ENCODE peak calls at places on chromosomes 7 and 10, in eight cellular contexts. M is adrenal gland; W is CD8-positive, alpha-beta memory T cell; F is right lobe of liver; Y is cardiac muscle cell; T is stomach; D is small intestine; K is GM23338. A is an unnamed sample.

GRCh38 chr7:158348446-158348845 is 239.2 kb downstream of the PTPRN2 start:
- DNase-seq in M (no peak), W (no peak), F (no peak), Y (no peak), T (no peak), D (no peak), K (no peak), A (no peak)

GRCh38 chr7:100745184-100745583 is 11.8 kb downstream of the ZAN start:
- DNase-seq in M (peak; percentile 34), W (peak; percentile 54), F (no peak), Y (peak; percentile 93), T (peak; percentile 25), D (peak; percentile 37), K (peak; percentile 67), A (peak; percentile 49)

GRCh38 chr7:106659369-106659962 is 1.5 kb downstream of the CCDC71L start:
- DNase-seq in M (no peak), W (no peak), F (no peak), Y (no peak), T (no peak), D (no peak), K (no peak), A (no peak)

GRCh38 chr7:13952921-13953320 is 36.5 kb downstream of the ETV1 start:
- DNase-seq in M (no peak), W (no peak), F (no peak), Y (no peak), T (no peak), D (no peak), K (no peak), A (no peak)

GRCh38 chr7:77362905-77363304 is 53.2 kb downstream of the GSAP start:
- DNase-seq in M (no peak), W (no peak), F (no peak), Y (no peak), T (no peak), D (no peak), K (no peak), A (no peak)

GRCh38 chr7:142554555-142555532 is 194.4 kb upstream of the PRSS1 start:
- DNase-seq in M (no peak), W (no peak), F (no peak), Y (no peak), T (no peak), D (no peak), K (no peak), A (no peak)

GRCh38 chr10:72085166-72085565 is 3.2 kb downstream of the SPOCK2 start:
- DNase-seq in M (no peak), W (no peak), F (no peak), Y (no peak), T (no peak), D (no peak), K (no peak), A (no peak)

GRCh38 chr10:116796910-116797513 is 52.3 kb upstream of the ENO4 start:
- DNase-seq in M (peak; percentile 73), W (peak; percentile 62), F (peak; percentile 76), Y (peak; percentile 76), T (peak; percentile 76), D (peak; percentile 65), K (peak; percentile 95), A (peak; percentile 65)

GRCh38 chr10:15789793-15790525 is 70.2 kb upstream of the ITGA8 start:
- DNase-seq in M (no peak), W (no peak), F (no peak), Y (peak; percentile 87), T (no peak), D (no peak), K (no peak), A (no peak)

GRCh38 chr7:100886142-100886935 is 3.2 kb downstream of the UFSP1 start:
- DNase-seq in M (no peak), W (peak; percentile 45), F (no peak), Y (no peak), T (no peak), D (no peak), K (no peak), A (no peak)

GRCh38 chr7:128954150-128954549 is 16.4 kb downstream of the IRF5 start:
- DNase-seq in M (no peak), W (no peak), F (no peak), Y (no peak), T (no peak), D (no peak), K (no peak), A (no peak)

GRCh38 chr7:128955981-128956380 is 18.3 kb downstream of the IRF5 start:
- DNase-seq in M (no peak), W (no peak), F (no peak), Y (no peak), T (no peak), D (no peak), K (no peak), A (no peak)

GRCh38 chr7:128959296-128959695 is 21.6 kb downstream of the IRF5 start:
- DNase-seq in M (no peak), W (no peak), F (no peak), Y (no peak), T (no peak), D (no peak), K (no peak), A (no peak)

GRCh38 chr7:128957613-128958012 is 19.9 kb downstream of the IRF5 start:
- DNase-seq in M (no peak), W (no peak), F (no peak), Y (no peak), T (no peak), D (no peak), K (no peak), A (no peak)

GRCh38 chr7:128954830-128955797 is 17.4 kb downstream of the IRF5 start:
- DNase-seq in M (no peak), W (no peak), F (no peak), Y (peak; percentile 72), T (no peak), D (no peak), K (peak; percentile 46), A (no peak)
- H3K4me3 ChIP-seq in M (no peak overlapping the region), W (no peak overlapping the region), F (no peak overlapping the region), Y (no peak overlapping the region), T (no peak overlapping the region), D (no peak overlapping the region), K (no peak overlapping the region), A (no peak overlapping the region)

GRCh38 chr7:66860767-66861166 is 60.3 kb upstream of the TMEM248 start:
- DNase-seq in M (no peak), W (no peak), F (no peak), Y (no peak), T (no peak), D (no peak), K (no peak), A (no peak)
- H3K27ac ChIP-seq in M (no peak overlapping the region), W (no peak overlapping the region), F (no peak overlapping the region), Y (peak overlapping the region; percentile 78), T (no peak overlapping the region), D (no peak overlapping the region), K (no peak overlapping the region), A (no peak overlapping the region)

DNA sequence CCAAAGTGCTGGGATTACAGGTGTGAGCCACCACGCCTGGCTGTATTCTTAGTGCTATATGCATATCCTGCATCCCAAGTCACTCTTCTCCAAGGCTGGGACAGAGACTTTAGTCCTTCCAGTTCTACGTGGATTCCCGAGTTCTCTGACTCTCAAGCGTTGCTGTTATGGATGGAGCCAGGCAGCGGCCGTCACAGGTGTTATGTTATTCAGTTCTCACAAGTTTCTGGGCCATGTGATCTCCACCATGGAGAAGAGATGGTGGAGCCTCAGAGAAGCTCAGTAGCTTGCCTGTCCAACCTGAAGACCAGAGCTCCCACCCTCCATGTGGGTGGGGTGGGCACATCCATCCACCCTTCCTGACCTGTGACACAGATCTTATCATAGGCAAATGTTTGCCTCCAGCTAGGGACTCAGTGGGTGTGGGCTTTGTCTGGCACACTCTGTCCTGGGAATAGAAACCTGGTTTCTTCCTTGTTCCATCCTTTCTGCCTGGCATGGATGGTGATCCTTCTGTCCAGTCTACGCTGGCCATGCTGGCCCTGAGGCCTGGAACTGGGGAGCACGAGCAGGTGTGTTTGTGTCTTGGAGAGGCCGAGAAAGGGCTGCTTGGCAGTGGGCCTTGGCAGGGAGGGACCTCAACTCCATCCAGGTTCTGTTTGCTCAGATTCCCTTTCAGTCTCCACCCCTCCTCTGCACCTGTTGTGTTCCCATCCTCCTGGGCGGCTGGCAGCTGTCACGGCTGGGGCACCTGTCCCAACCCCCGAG is 55.3 kb downstream of the NEURL1 start:
- DNase-seq in M (no peak), W (no peak), F (no peak), Y (no peak), T (peak; percentile 44), D (peak; percentile 72), K (no peak), A (no peak)
- H3K4me3 ChIP-seq in M (no peak overlapping the region), W (no peak overlapping the region), F (no peak overlapping the region), Y (no peak overlapping the region), T (no peak overlapping the region), D (no peak overlapping the region), K (no peak overlapping the region), A (no peak overlapping the region)

DNA sequence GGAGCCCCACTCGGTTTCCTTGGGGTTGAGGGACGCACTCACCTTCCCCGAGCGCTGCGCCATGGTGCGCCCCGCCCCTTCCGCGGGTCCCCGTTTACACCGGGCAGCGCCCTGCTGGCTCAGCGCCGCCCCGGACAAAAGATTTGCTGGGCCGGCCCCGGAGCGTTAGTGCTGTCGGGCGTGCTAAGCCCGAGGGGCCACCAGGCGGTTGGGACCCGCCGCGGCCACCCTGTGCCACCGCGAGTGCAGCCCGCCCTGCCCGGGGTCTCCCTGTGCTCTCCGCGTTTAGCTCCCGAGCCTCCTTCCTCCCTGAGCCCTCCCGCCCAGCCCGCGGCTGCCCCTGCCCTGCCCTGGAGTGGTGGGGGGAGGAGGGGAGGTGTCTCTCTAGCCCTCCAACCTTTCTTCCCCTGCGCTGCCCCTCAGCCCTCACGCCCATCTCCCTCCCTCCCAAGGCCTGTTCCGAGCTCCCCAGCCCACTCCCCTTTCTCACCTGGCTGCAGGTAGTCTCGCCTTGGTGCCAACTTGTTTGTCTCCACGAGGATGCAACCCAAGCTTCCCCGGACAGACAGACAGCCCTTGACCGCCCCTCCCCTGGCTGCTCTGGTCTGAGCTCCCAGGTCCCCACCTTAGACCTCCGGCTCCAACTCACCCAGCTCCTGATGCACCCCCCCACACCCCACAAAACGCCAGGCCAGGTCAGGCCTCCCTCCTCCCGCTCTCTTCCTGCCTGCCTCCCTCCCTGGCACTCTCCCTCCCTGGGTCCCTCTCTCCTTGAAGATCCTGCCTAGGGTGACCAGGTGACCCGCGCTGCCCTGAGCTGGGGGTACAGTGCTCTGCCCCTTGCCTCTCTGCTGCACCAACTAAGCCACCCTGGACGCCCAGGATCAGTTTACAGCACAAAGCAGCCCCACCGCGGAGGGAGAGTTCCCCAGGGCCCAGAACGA is at the start of gene CRYGN:
- DNase-seq in M (no peak), W (no peak), F (no peak), Y (no peak), T (no peak), D (no peak), K (peak; percentile 80), A (peak; percentile 65)
- H3K27ac ChIP-seq in M (no peak within 1 kb of the TSS), W (no peak within 1 kb of the TSS), F (no peak within 1 kb of the TSS), Y (no peak within 1 kb of the TSS), T (peak within 1 kb of the TSS; percentile 41), D (peak within 1 kb of the TSS; percentile 29), K (no peak within 1 kb of the TSS), A (peak within 1 kb of the TSS; percentile 92)

GRCh38 chr10:18649364-18649959 is 1.9 kb downstream of the NSUN6 start:
- DNase-seq in M (no peak), W (no peak), F (no peak), Y (no peak), T (no peak), D (no peak), K (no peak), A (no peak)
- H3K4me3 ChIP-seq in M (no peak overlapping the region), W (peak overlapping the region; percentile 5), F (peak overlapping the region; percentile 64), Y (peak overlapping the region; percentile 84), T (no peak overlapping the region), D (no peak overlapping the region), K (peak overlapping the region; percentile 91), A (no peak overlapping the region)

GRCh38 chr10:119653209-119653608 is 2.0 kb downstream of the BAG3 start:
- DNase-seq in M (no peak), W (no peak), F (no peak), Y (no peak), T (no peak), D (no peak), K (no peak), A (no peak)
- H3K27ac ChIP-seq in M (peak overlapping the region; percentile 99), W (no peak overlapping the region), F (peak overlapping the region; percentile 100), Y (no peak overlapping the region), T (peak overlapping the region; percentile 97), D (no peak overlapping the region), K (no peak overlapping the region), A (peak overlapping the region; percentile 94)